ENCODE peak calls at places on chromosomes 7 and 10, in seven cellular contexts. U, L, G, E, H, Z and W are unnamed samples. For H3K4me1, the result is how much of the 10 kb centered on the place peaks cover.

GRCh38 chr7:77415822-77416620 is at the start of gene GSAP:
- DNase-seq in U (peak), L (peak), G (peak), E (peak), H (peak), Z (peak), W (no peak)

GRCh38 chr10:132626019-132626760 is 88.6 kb downstream of the INPP5A start:
- DNase-seq in U (no peak), L (no peak), G (no peak), E (no peak), H (no peak), Z (no peak), W (peak)

GRCh38 chr10:114996542-114996941 is 58.5 kb downstream of the TRUB1 start:
- DNase-seq in U (no peak), L (peak), G (no peak), E (no peak), H (no peak), Z (no peak), W (no peak)

GRCh38 chr10:34941471-34942357 is 126.6 kb upstream of the PARD3 start:
- DNase-seq in U (no peak), L (peak), G (no peak), E (no peak), H (no peak), Z (no peak), W (no peak)

GRCh38 chr7:73436031-73436929 is 2.7 kb downstream of the FZD9 start:
- DNase-seq in U (peak), L (no peak), G (no peak), E (no peak), H (no peak), Z (no peak), W (no peak)

GRCh38 chr10:88361995-88362540 is 221.1 kb downstream of the RNLS start:
- DNase-seq in U (no peak), L (no peak), G (no peak), E (no peak), H (no peak), Z (no peak), W (no peak)

GRCh38 chr10:90674927-90675326 is 182.9 kb downstream of the HTR7 start:
- DNase-seq in U (no peak), L (peak), G (no peak), E (no peak), H (no peak), Z (no peak), W (no peak)

GRCh38 chr10:78899996-78900714 is 168.6 kb upstream of the ZMIZ1 start:
- DNase-seq in U (peak), L (no peak), G (peak), E (peak), H (peak), Z (peak), W (no peak)

GRCh38 chr7:20798081-20798693 is 11.5 kb upstream of the SP8 start:
- DNase-seq in U (peak), L (no peak), G (peak), E (peak), H (no peak), Z (no peak), W (no peak)

GRCh38 chr10:124917168-124917938 is 24.6 kb upstream of the ZRANB1 start:
- DNase-seq in U (peak), L (peak), G (peak), E (peak), H (peak), Z (peak), W (no peak)

GRCh38 chr7:95470452-95470851 is 15.3 kb upstream of the ASB4 start:
- DNase-seq in U (peak), L (peak), G (peak), E (peak), H (no peak), Z (peak), W (no peak)

GRCh38 chr7:16644624-16644986 is 949 bp downstream of the ANKMY2 start:
- DNase-seq in U (peak), L (peak), G (no peak), E (peak), H (peak), Z (peak), W (peak)

GRCh38 chr7:37916673-37917660 is at the start of gene SFRP4:
- DNase-seq in U (peak), L (peak), G (peak), E (peak), H (peak), Z (peak), W (no peak)

DNA sequence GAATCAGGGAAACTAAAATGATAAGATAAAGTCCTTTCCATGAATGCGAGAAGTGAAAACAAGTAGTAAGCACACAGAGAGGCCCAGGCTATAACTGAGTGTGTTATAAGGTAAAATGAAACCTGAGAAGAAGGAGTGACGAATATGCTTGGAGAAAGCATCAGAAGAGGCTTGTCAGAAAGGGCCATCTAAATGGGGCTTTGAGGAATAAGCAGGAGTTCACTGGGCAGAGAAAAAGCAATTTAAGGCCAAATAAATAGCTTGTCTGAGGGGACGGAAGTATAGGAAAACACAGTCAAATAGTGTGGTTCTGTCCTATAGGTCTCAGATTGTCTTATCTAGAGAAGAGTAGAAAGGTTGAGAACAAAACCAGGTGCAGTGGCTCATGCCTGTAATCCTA is 59.6 kb upstream of the GSDME start:
- DNase-seq in U (no peak), L (no peak), G (no peak), E (no peak), H (no peak), Z (no peak), W (no peak)
- H3K4me3 ChIP-seq in U (no peak), L (no peak), G (no peak), E (no peak), H (no peak), Z (no peak), W (no peak)

GRCh38 chr10:96642973-96643372 is 56.2 kb upstream of the TM9SF3 start:
- DNase-seq in U (peak), L (no peak), G (peak), E (peak), H (peak), Z (peak), W (peak)
- H3K4me1 ChIP-seq in U (under half), L (under half), G (under half), E (under half), H (under half), Z (under half), W (under half)

GRCh38 chr7:149832332-149833041 is 5.7 kb upstream of the ZNF862 start:
- DNase-seq in U (no peak), L (no peak), G (no peak), E (no peak), H (no peak), Z (no peak), W (no peak)
- TF ChIP-seq CTCF in U (no peak), L (no peak), G (peak), E (no peak), H (no peak), Z (no peak), W (no peak)

GRCh38 chr10:3780056-3780765 is 4.8 kb downstream of the KLF6 start:
- DNase-seq in U (no peak), L (peak), G (no peak), E (no peak), H (no peak), Z (no peak), W (no peak)
- H3K4me3 ChIP-seq in U (no peak), L (peak), G (no peak), E (no peak), H (peak), Z (no peak), W (peak)

GRCh38 chr7:30084195-30084594 is 50.6 kb upstream of the MTURN start:
- DNase-seq in U (no peak), L (no peak), G (no peak), E (no peak), H (no peak), Z (no peak), W (no peak)
- H3K4me1 ChIP-seq in U (under half), L (under half), G (under half), E (under half), H (under half), Z (under half), W (under half)

GRCh38 chr7:121262969-121263368 is 65.8 kb upstream of the WNT16 start:
- DNase-seq in U (no peak), L (no peak), G (peak), E (no peak), H (no peak), Z (no peak), W (no peak)
- TF ChIP-seq CTCF in U (no peak), L (no peak), G (no peak), E (no peak), H (no peak), Z (no peak), W (no peak)

DNA sequence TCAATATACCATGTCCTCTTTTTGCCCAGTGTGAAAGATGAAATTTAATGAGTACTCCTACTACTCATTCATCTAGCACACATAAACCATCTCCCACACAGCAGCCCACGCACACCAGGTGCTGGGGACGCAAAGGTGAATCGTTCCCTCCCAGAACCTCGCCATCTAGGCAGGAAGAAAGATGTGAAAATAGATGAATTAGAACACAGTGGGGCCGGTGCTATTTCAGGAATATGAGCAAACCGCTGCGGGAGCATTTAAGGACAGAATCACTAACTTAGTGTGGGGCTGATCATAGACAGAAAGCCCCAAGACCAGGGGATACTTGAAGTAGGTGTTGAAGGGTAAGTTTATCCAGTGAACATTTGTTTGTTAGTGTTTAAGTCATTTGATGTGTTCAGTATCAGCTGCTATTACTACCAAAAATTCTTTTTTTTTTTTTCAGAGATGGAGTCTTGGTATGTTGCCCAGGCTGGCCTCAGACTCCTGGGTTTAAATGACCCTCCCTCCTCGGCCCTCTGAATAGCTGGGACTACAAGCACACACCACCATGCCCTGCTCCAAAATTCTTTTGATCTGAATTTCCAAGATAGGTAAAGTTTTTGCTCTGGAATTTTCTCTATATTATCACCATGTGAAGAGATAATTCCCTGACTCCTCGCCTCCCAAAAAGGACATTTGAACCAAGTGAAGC is 48.8 kb downstream of the CPXM2 start:
- DNase-seq in U (no peak), L (no peak), G (no peak), E (no peak), H (no peak), Z (no peak), W (no peak)
- H3K4me3 ChIP-seq in U (no peak), L (no peak), G (no peak), E (no peak), H (no peak), Z (no peak), W (no peak)

GRCh38 chr10:17576768-17577167 is 40.4 kb downstream of the HACD1 start:
- DNase-seq in U (no peak), L (peak), G (no peak), E (no peak), H (no peak), Z (no peak), W (no peak)

GRCh38 chr10:17578603-17579002 is 38.6 kb downstream of the HACD1 start:
- DNase-seq in U (no peak), L (no peak), G (no peak), E (no peak), H (no peak), Z (no peak), W (no peak)

GRCh38 chr10:17582015-17582414 is 35.2 kb downstream of the HACD1 start:
- DNase-seq in U (no peak), L (no peak), G (no peak), E (no peak), H (no peak), Z (no peak), W (no peak)

GRCh38 chr10:17585001-17585400 is 32.2 kb downstream of the HACD1 start:
- DNase-seq in U (no peak), L (no peak), G (no peak), E (no peak), H (no peak), Z (no peak), W (no peak)

DNA sequence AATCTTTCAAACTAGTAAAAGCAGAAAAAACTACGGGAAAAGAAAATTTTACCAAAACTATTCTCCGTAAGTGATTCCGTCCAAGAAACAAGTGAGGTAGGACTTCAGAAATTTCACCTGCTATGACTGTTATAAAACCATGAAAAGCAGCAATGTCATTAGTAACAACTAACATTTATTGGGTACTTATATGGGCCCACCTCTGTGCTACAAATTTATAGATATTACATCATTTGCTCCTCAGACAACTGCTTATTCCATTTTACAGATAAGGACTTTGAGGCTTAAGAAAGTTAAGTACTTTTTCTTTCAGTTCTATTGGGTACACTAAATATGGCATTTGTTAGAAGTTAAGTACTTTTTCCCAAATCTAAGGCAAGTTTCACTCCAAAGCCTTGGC is 36.3 kb downstream of the HACD1 start:
- DNase-seq in U (no peak), L (no peak), G (no peak), E (no peak), H (no peak), Z (no peak), W (no peak)
- H3K4me1 ChIP-seq in U (under half), L (under half), G (under half), E (under half), H (under half), Z (under half), W (under half)

DNA sequence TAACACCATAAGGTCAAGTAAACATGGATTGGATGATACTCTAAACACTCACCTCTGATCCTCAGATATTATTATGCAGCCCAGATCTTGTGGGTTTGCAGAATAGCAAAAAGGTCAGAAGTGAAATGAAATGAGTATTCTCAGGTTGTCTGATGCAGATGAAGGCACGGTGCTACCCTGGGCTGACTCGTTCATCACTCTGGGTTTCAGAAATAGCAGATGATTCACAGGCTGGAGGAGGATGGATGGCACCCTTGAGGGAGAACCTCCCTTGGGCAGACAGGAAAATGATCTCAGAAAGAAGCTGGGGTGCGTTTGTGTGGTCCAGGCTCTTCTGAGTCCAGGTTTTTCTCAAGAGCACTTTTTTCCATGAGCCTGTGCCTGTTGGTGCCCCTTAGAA is 515.8 kb upstream of the MKI67 start:
- DNase-seq in U (no peak), L (no peak), G (no peak), E (no peak), H (no peak), Z (no peak), W (no peak)
- TF ChIP-seq CTCF in U (no peak), L (no peak), G (no peak), E (no peak), H (no peak), Z (no peak), W (no peak)

DNA sequence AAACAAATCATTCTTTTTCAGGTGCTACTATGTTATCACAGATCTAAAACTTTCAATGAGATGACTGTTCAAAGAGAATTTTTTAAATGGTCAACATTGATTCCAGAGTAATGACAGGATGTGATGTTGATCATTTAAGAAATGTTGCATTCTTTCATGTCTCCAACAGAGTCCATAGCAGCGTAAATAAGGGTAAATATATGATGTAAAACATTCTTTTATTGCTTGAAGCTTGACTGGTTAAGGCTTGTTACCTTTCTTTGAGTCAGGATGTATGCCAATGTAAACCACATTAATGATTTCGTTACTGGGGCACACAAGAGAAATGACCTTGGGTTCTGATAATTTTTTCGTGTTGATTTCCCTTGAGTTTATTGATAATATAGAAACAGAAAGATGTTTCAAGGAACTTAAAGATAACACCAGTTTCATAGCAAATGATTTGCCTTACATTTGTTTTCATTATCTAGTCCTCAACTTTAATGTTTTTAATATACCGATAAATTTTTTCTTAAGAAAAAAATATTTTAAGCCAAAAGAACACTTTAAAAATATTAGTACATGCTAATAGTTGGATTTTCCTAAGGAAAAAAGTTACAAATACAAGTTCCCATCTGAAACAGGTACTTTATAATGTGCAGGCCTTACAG is 3.5 kb downstream of the STK17A start:
- DNase-seq in U (no peak), L (peak), G (no peak), E (no peak), H (no peak), Z (no peak), W (no peak)
- H3K4me3 ChIP-seq in U (no peak), L (peak), G (no peak), E (no peak), H (no peak), Z (no peak), W (no peak)